ENCODE peak calls at places on chromosomes 3 and 15, in six cellular contexts. F, P, N, R, T and Y are unnamed samples.

GRCh38 chr3:58748024-58748423 is 81.5 kb upstream of the FAM3D start:
- DNase-seq in F (no peak), P (no peak), N (no peak), R (no peak), T (no peak), Y (no peak)

GRCh38 chr3:112605285-112605684 is 35.7 kb downstream of the CCDC80 start:
- DNase-seq in F (no peak), P (peak; percentile 99), N (peak; percentile 99), R (no peak), T (peak; percentile 99), Y (no peak)

GRCh38 chr3:115401891-115402501 is 221.3 kb upstream of the GAP43 start:
- DNase-seq in F (no peak), P (peak; percentile 80), N (peak; percentile 86), R (no peak), T (peak; percentile 96), Y (no peak)

GRCh38 chr3:24145981-24146822 is 201.1 kb downstream of the NR1D2 start:
- DNase-seq in F (no peak), P (peak; percentile 99), N (peak; percentile 90), R (no peak), T (peak; percentile 90), Y (no peak)

GRCh38 chr15:31223478-31224350 is 102.9 kb upstream of the KLF13 start:
- DNase-seq in F (no peak), P (no peak), N (no peak), R (no peak), T (no peak), Y (no peak)

GRCh38 chr3:127067116-127067910 is 84.4 kb downstream of the PLXNA1 start:
- DNase-seq in F (no peak), P (no peak), N (no peak), R (no peak), T (no peak), Y (no peak)

GRCh38 chr3:106765342-106765741 is 611.9 kb upstream of the CCDC54 start:
- DNase-seq in F (no peak), P (peak; percentile 96), N (peak; percentile 85), R (no peak), T (peak; percentile 99), Y (no peak)

GRCh38 chr3:9750556-9751411 is 1.0 kb downstream of the OGG1 start:
- DNase-seq in F (no peak), P (peak; percentile 64), N (peak; percentile 38), R (no peak), T (peak; percentile 45), Y (peak; percentile 64)

GRCh38 chr3:171116802-171117395 is 90.4 kb upstream of the SLC2A2 start:
- DNase-seq in F (no peak), P (no peak), N (no peak), R (no peak), T (no peak), Y (no peak)

GRCh38 chr15:41955807-41956525 is 16.4 kb downstream of the EHD4 start:
- DNase-seq in F (peak; percentile 44), P (no peak), N (no peak), R (no peak), T (no peak), Y (no peak)

GRCh38 chr3:48989796-48990635 is at the start of gene P4HTM:
- DNase-seq in F (peak; percentile 89), P (peak; percentile 97), N (peak; percentile 93), R (peak; percentile 86), T (peak; percentile 95), Y (peak; percentile 70)

GRCh38 chr3:59286791-59287531 is 237.1 kb upstream of the CFAP20DC start:
- DNase-seq in F (no peak), P (peak; percentile 85), N (peak; percentile 21), R (no peak), T (peak; percentile 38), Y (no peak)

GRCh38 chr3:22886394-22886793 is 316.7 kb upstream of the UBE2E2 start:
- DNase-seq in F (no peak), P (no peak), N (no peak), R (no peak), T (no peak), Y (no peak)

GRCh38 chr3:171876651-171877272 is 33.6 kb downstream of the TMEM212 start:
- DNase-seq in F (no peak), P (peak; percentile 92), N (peak; percentile 94), R (no peak), T (peak; percentile 99), Y (no peak)

GRCh38 chr3:102756706-102757105 is 321.9 kb downstream of the ZPLD1 start:
- DNase-seq in F (no peak), P (no peak), N (no peak), R (no peak), T (no peak), Y (no peak)

GRCh38 chr3:151593923-151594322 is 133.1 kb upstream of the IGSF10 start:
- DNase-seq in F (no peak), P (peak; percentile 68), N (no peak), R (no peak), T (peak; percentile 68), Y (no peak)

GRCh38 chr15:40930430-40931299 is 1.5 kb downstream of the DLL4 start:
- DNase-seq in F (peak; percentile 87), P (peak; percentile 37), N (peak; percentile 51), R (no peak), T (peak; percentile 31), Y (peak; percentile 54)

GRCh38 chr15:96358006-96358794 is 27.7 kb downstream of the NR2F2 start:
- DNase-seq in F (peak; percentile 56), P (no peak), N (no peak), R (no peak), T (no peak), Y (no peak)
- H2AFZ ChIP-seq in F (no peak overlapping the region), P (peak overlapping the region; percentile 86), N (peak overlapping the region; percentile 35), R (no peak overlapping the region), T (no peak overlapping the region), Y (no peak overlapping the region)

GRCh38 chr3:78974181-78974770 is 793.5 kb downstream of the ROBO1 start:
- DNase-seq in F (no peak), P (peak; percentile 72), N (peak; percentile 62), R (no peak), T (peak; percentile 79), Y (no peak)
- H3K4me2 ChIP-seq in F (peak overlapping the region; percentile 67), P (peak overlapping the region; percentile 96), N (no peak overlapping the region), R (no peak overlapping the region), T (peak overlapping the region; percentile 64), Y (no peak overlapping the region)

DNA sequence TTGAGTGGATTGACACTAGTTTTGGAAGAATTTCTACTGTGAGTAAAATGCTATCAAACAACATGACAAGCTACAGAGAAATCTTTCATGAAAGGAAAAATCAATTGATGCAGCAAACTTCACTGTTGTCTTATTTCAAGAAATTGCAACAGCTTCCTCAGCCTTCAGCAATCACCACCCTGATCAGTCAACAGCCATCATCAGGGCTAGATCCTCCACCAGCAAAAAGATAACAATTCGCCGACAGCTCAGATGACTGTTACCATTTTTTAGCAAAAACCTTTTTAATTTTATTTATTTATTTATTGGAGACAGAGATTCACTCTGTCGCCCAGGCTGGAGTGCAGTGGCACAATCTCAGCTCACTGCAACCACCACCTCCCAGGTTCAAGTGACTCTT is 44.0 kb downstream of the MLH1 start:
- DNase-seq in F (no peak), P (no peak), N (no peak), R (no peak), T (no peak), Y (no peak)
- H3K36me3 ChIP-seq in F (peaks cover 35% of the 10 kb centered on the region), P (peaks cover 45% of the 10 kb centered on the region), N (peaks cover 29% of the 10 kb centered on the region), R (peaks cover 92% of the 10 kb centered on the region), T (peaks cover 6% of the 10 kb centered on the region), Y (peaks cover 100% of the 10 kb centered on the region)

GRCh38 chr3:69426905-69427304 is 41.0 kb upstream of the FRMD4B start:
- DNase-seq in F (no peak), P (no peak), N (no peak), R (no peak), T (no peak), Y (no peak)
- H2AFZ ChIP-seq in F (no peak overlapping the region), P (no peak overlapping the region), N (no peak overlapping the region), R (peak overlapping the region; percentile 53), T (no peak overlapping the region), Y (peak overlapping the region; percentile 11)

DNA sequence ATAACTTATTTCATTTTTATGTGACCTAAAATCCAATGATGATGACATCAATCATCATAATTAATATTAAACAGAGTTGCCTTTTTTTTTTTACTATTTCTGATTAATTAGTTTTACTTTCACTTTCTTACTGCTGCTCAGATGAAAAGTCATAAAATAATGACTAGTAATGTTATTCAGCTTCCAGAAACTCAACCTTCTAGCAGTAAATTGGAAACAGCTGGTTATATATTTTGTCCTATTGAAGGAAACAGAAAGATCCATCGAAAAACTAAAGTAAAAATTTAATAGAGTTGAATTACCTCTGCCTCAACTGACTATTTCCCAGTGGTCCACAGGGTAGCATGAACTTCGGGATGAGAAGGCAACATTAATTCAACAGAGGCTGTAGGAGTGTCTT is 107.1 kb upstream of the PTX3 start:
- DNase-seq in F (no peak), P (peak; percentile 76), N (no peak), R (no peak), T (no peak), Y (no peak)
- H3K4me2 ChIP-seq in F (no peak overlapping the region), P (peak overlapping the region; percentile 56), N (peak overlapping the region; percentile 44), R (no peak overlapping the region), T (no peak overlapping the region), Y (no peak overlapping the region)

DNA sequence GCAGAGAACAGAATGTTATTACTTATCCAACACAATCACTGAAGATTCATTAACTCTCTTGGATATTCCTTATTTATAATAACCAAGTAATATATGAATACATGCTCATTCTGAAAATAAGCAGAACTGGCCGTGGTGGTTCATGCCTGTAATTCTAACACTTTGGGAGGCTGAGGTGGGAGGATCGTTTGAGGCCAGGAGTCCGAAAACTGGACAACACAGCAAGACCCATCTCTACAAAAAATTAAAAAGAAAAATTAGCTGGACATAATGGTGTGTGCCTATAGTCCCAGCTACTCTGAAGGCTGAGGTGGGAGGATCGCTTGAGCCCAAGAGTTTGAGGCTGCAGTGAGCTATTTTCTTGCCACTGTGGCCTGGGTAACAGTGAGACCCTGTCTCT is 25.9 kb downstream of the RNF168 start:
- DNase-seq in F (no peak), P (no peak), N (no peak), R (no peak), T (no peak), Y (no peak)
- H3K36me3 ChIP-seq in F (peaks cover 13% of the 10 kb centered on the region), P (peaks cover 51% of the 10 kb centered on the region), N (peaks cover 24% of the 10 kb centered on the region), R (peaks cover 84% of the 10 kb centered on the region), T (peaks cover 4% of the 10 kb centered on the region), Y (peaks cover 89% of the 10 kb centered on the region)

DNA sequence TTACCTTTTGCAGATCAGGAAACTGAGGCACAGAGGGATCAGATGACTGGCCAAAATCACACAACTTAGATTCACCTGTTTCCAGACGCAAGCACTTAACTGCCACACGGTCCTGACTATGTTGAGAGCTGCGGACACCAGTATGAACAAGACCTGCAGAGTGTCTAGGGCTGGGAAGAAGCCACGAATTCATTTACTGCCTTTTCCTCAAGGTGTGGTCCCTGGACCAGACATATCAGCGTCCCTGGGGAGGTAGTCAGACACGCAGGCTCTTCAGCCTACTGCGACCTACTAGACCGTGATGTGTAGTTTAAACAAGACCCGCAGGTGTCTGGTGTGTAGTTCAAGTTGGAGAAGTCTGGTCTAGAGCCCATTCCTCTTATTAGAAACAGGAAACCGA is 541 bp upstream of the SLC6A11 start:
- DNase-seq in F (no peak), P (no peak), N (no peak), R (no peak), T (no peak), Y (no peak)
- H2AFZ ChIP-seq in F (peak overlapping the region; percentile 87), P (no peak overlapping the region), N (peak overlapping the region; percentile 5), R (no peak overlapping the region), T (no peak overlapping the region), Y (no peak overlapping the region)